ENCODE peak calls at places on chromosomes 3 and 15, in eight cellular contexts. F, T, K, I, R, E, P and W are unnamed samples.

GRCh38 chr15:25767356-25768151 is 95.6 kb downstream of the ATP10A start:
- DNase-seq in F (no peak), T (no peak), K (no peak), I (no peak), R (no peak), E (no peak), P (no peak), W (no peak)

GRCh38 chr3:129056832-129057231 is 3.7 kb upstream of the GP9 start:
- DNase-seq in F (no peak), T (no peak), K (no peak), I (no peak), R (no peak), E (no peak), P (no peak), W (no peak)

GRCh38 chr3:96410006-96410730 is 404.2 kb upstream of the EPHA6 start:
- DNase-seq in F (no peak), T (no peak), K (no peak), I (no peak), R (no peak), E (no peak), P (no peak), W (no peak)

GRCh38 chr15:101723161-101723873 is 956 bp downstream of the TARS3 start:
- DNase-seq in F (no peak), T (peak), K (no peak), I (no peak), R (no peak), E (no peak), P (no peak), W (peak)

GRCh38 chr3:25863560-25863959 is 73.7 kb downstream of the OXSM start:
- DNase-seq in F (no peak), T (no peak), K (peak), I (no peak), R (no peak), E (peak), P (no peak), W (no peak)

GRCh38 chr3:134356411-134357040 is 17.7 kb downstream of the AMOTL2 start:
- DNase-seq in F (no peak), T (no peak), K (no peak), I (peak), R (no peak), E (no peak), P (no peak), W (no peak)

GRCh38 chr15:60740787-60741354 is 261.9 kb upstream of the ICE2 start:
- DNase-seq in F (no peak), T (peak), K (no peak), I (no peak), R (no peak), E (no peak), P (no peak), W (no peak)

GRCh38 chr15:54776410-54776809 is 420.3 kb downstream of the RSL24D1 start:
- DNase-seq in F (no peak), T (no peak), K (no peak), I (no peak), R (no peak), E (no peak), P (no peak), W (no peak)

GRCh38 chr15:68383161-68384074 is 48.5 kb downstream of the ITGA11 start:
- DNase-seq in F (no peak), T (peak), K (peak), I (no peak), R (no peak), E (peak), P (peak), W (peak)

GRCh38 chr15:39113741-39114140 is 467.1 kb upstream of the THBS1 start:
- DNase-seq in F (no peak), T (no peak), K (no peak), I (no peak), R (no peak), E (no peak), P (no peak), W (no peak)

GRCh38 chr3:100538339-100538706 is 45.9 kb downstream of the TMEM45A start:
- DNase-seq in F (no peak), T (no peak), K (no peak), I (no peak), R (no peak), E (no peak), P (no peak), W (no peak)

GRCh38 chr3:195040773-195041520 is 230.0 kb downstream of the XXYLT1 start:
- DNase-seq in F (no peak), T (no peak), K (no peak), I (no peak), R (no peak), E (no peak), P (no peak), W (no peak)

GRCh38 chr15:30985081-30985531 is 6.3 kb downstream of the MTMR10 start:
- DNase-seq in F (no peak), T (peak), K (no peak), I (no peak), R (no peak), E (no peak), P (no peak), W (no peak)

GRCh38 chr3:134003066-134003465 is 26.7 kb downstream of the SLCO2A1 start:
- DNase-seq in F (no peak), T (no peak), K (no peak), I (no peak), R (no peak), E (no peak), P (no peak), W (no peak)

GRCh38 chr3:52153389-52154096 is 680 bp downstream of the POC1A start:
- DNase-seq in F (peak), T (peak), K (peak), I (no peak), R (no peak), E (peak), P (peak), W (no peak)

GRCh38 chr15:33116218-33116617 is 78.3 kb downstream of the FMN1 start:
- DNase-seq in F (no peak), T (no peak), K (no peak), I (no peak), R (no peak), E (no peak), P (no peak), W (no peak)

GRCh38 chr15:62262305-62262941 is 97.3 kb upstream of the C2CD4B start:
- DNase-seq in F (no peak), T (no peak), K (no peak), I (no peak), R (no peak), E (peak), P (no peak), W (no peak)

GRCh38 chr3:44924102-44925084 is 50.0 kb downstream of the TGM4 start:
- DNase-seq in F (no peak), T (peak), K (no peak), I (no peak), R (no peak), E (no peak), P (no peak), W (no peak)

GRCh38 chr3:33441322-33441976 is 1.2 kb upstream of the UBP1 start:
- DNase-seq in F (no peak), T (no peak), K (no peak), I (no peak), R (no peak), E (no peak), P (no peak), W (no peak)

GRCh38 chr3:53821631-53822068 is 24.6 kb downstream of the CHDH start:
- DNase-seq in F (peak), T (peak), K (no peak), I (no peak), R (no peak), E (no peak), P (no peak), W (no peak)

GRCh38 chr3:112605285-112605684 is 35.7 kb downstream of the CCDC80 start:
- DNase-seq in F (no peak), T (peak), K (no peak), I (no peak), R (no peak), E (peak), P (no peak), W (no peak)

GRCh38 chr15:75153084-75153483 is 48.6 kb upstream of the C15orf39 start:
- DNase-seq in F (no peak), T (peak), K (no peak), I (no peak), R (no peak), E (peak), P (peak), W (no peak)

GRCh38 chr3:12421132-12421531 is 63.1 kb upstream of the TSEN2 start:
- DNase-seq in F (no peak), T (no peak), K (no peak), I (no peak), R (no peak), E (no peak), P (no peak), W (no peak)
- H3K27ac ChIP-seq in F (no peak), T (no peak), K (no peak), I (no peak), R (no peak), E (no peak), P (peak), W (no peak)

GRCh38 chr3:183502237-183502636 is 53.3 kb downstream of the KLHL6 start:
- DNase-seq in F (no peak), T (no peak), K (no peak), I (no peak), R (no peak), E (no peak), P (no peak), W (no peak)

GRCh38 chr3:183504597-183504996 is 50.9 kb downstream of the KLHL6 start:
- DNase-seq in F (no peak), T (no peak), K (no peak), I (no peak), R (no peak), E (no peak), P (no peak), W (no peak)

GRCh38 chr3:183500981-183501704 is 54.4 kb downstream of the KLHL6 start:
- DNase-seq in F (no peak), T (no peak), K (no peak), I (no peak), R (no peak), E (no peak), P (no peak), W (no peak)

GRCh38 chr3:183503738-183504137 is 51.8 kb downstream of the KLHL6 start:
- DNase-seq in F (no peak), T (no peak), K (peak), I (no peak), R (no peak), E (peak), P (no peak), W (no peak)

GRCh38 chr3:183502782-183503181 is 52.7 kb downstream of the KLHL6 start:
- DNase-seq in F (no peak), T (peak), K (no peak), I (peak), R (no peak), E (no peak), P (no peak), W (no peak)
- TF ChIP-seq CTCF in F (peak), T (peak), K (peak), I (peak), R (no peak), E (no peak), P (peak), W (no peak)

DNA sequence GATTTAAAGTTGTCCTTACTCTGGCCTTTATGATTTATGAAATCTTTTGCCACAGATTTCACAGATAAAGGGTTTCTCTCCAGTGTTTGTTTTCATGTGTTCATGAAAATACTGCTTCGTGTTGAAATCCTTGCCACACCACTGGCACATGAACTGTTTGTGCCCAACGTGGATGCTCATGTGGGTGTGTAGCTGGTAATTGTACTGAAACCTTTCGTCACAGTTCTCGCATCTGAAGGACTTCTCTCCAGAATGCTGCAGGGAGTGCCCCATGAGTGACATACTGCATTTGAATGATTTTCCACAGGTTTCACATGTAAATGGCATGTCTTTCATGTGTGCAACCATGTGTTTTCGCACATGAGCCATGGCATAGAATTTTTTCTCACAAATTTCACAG is 111.9 kb downstream of the DOCK3 start:
- DNase-seq in F (no peak), T (no peak), K (no peak), I (no peak), R (no peak), E (no peak), P (no peak), W (no peak)
- H3K27ac ChIP-seq in F (no peak), T (no peak), K (no peak), I (no peak), R (no peak), E (no peak), P (no peak), W (no peak)

GRCh38 chr3:48765376-48765775 is 48.4 kb upstream of the IP6K2 start:
- DNase-seq in F (no peak), T (peak), K (no peak), I (no peak), R (no peak), E (peak), P (peak), W (no peak)
- TF ChIP-seq CTCF in F (no peak), T (no peak), K (peak), I (peak), R (no peak), E (no peak), P (peak), W (no peak)

GRCh38 chr3:152222327-152222726 is 46.4 kb upstream of the MBNL1 start:
- DNase-seq in F (no peak), T (peak), K (no peak), I (no peak), R (no peak), E (no peak), P (no peak), W (no peak)
- H3K27ac ChIP-seq in F (peak), T (no peak), K (no peak), I (peak), R (no peak), E (no peak), P (peak), W (no peak)

GRCh38 chr3:109952924-109953323 is 615.6 kb upstream of the DPPA4 start:
- DNase-seq in F (no peak), T (no peak), K (no peak), I (no peak), R (no peak), E (no peak), P (no peak), W (no peak)
- TF ChIP-seq CTCF in F (no peak), T (no peak), K (no peak), I (no peak), R (no peak), E (no peak), P (no peak), W (no peak)

GRCh38 chr3:10526366-10526765 is 21.0 kb upstream of the ATP2B2 start:
- DNase-seq in F (no peak), T (no peak), K (no peak), I (peak), R (no peak), E (no peak), P (no peak), W (no peak)
- H3K27ac ChIP-seq in F (no peak), T (no peak), K (no peak), I (no peak), R (no peak), E (no peak), P (no peak), W (no peak)

DNA sequence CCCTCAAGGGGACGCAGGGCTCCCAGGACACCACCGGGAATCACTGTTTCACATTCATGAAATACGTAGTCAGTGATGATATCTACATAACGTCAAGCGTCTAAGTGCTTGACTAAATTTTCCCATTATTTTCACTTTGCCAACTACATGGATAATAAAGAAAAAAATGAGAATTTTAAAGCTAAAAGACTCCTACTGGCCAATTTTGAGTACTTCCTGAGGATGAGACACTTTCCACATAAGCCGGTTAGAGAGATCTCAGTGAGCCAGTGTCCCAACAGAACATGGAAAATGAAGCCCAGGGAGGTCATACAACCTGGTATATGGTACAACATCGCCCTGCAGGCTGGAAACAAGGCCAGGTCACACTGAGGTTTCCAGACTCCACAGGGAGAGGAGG is 928.1 kb downstream of the FHIT start:
- DNase-seq in F (no peak), T (no peak), K (no peak), I (no peak), R (no peak), E (no peak), P (no peak), W (no peak)
- TF ChIP-seq CTCF in F (no peak), T (no peak), K (no peak), I (no peak), R (no peak), E (peak), P (no peak), W (no peak)